ENCODE peak calls at places on chromosome X, in nine cellular contexts. U, S, G, R, Z, I, H, Q and X are unnamed samples.

GRCh38 chrX:150475466-150475865 is 93.0 kb upstream of the MTM1 start:
- DNase-seq in U (no peak), S (no peak), G (peak; percentile 18), R (no peak), Z (no peak), I (no peak), H (no peak), Q (no peak), X (no peak)

GRCh38 chrX:123818243-123818642 is 41.6 kb upstream of the XIAP start:
- DNase-seq in U (no peak), S (no peak), G (peak; percentile 50), R (no peak), Z (peak; percentile 75), I (no peak), H (no peak), Q (no peak), X (peak; percentile 49)

GRCh38 chrX:35289952-35290351 is 347.4 kb downstream of the FAM47B start:
- DNase-seq in U (no peak), S (no peak), G (no peak), R (no peak), Z (no peak), I (no peak), H (no peak), Q (no peak), X (no peak)

GRCh38 chrX:39645059-39645895 is 452.5 kb downstream of the BCOR start:
- DNase-seq in U (no peak), S (no peak), G (peak; percentile 86), R (no peak), Z (peak; percentile 67), I (no peak), H (no peak), Q (no peak), X (peak; percentile 82)

GRCh38 chrX:46992070-46992469 is 79.8 kb downstream of the JADE3 start:
- DNase-seq in U (no peak), S (no peak), G (no peak), R (no peak), Z (no peak), I (no peak), H (no peak), Q (no peak), X (no peak)

GRCh38 chrX:103453655-103454054 is 65.6 kb downstream of the RAB40A start:
- DNase-seq in U (no peak), S (no peak), G (peak; percentile 51), R (no peak), Z (peak; percentile 93), I (no peak), H (no peak), Q (no peak), X (peak; percentile 38)

GRCh38 chrX:9874483-9874882 is 88.3 kb downstream of the SHROOM2 start:
- DNase-seq in U (no peak), S (no peak), G (peak; percentile 17), R (no peak), Z (no peak), I (no peak), H (no peak), Q (no peak), X (no peak)

GRCh38 chrX:47623540-47624027 is 3.9 kb upstream of the SYN1 start:
- DNase-seq in U (no peak), S (peak; percentile 59), G (peak; percentile 84), R (peak; percentile 51), Z (peak; percentile 80), I (peak; percentile 82), H (peak; percentile 61), Q (peak; percentile 86), X (peak; percentile 84)

GRCh38 chrX:139795196-139795595 is 87.2 kb upstream of the MCF2 start:
- DNase-seq in U (no peak), S (no peak), G (no peak), R (no peak), Z (no peak), I (no peak), H (no peak), Q (no peak), X (no peak)

GRCh38 chrX:41802958-41803357 is 79.0 kb downstream of the GPR82 start:
- DNase-seq in U (no peak), S (no peak), G (no peak), R (no peak), Z (no peak), I (no peak), H (no peak), Q (no peak), X (no peak)

GRCh38 chrX:13250831-13251612 is 68.8 kb downstream of the ATXN3L start:
- DNase-seq in U (no peak), S (no peak), G (peak; percentile 72), R (no peak), Z (peak; percentile 96), I (no peak), H (no peak), Q (no peak), X (peak; percentile 71)

GRCh38 chrX:136328933-136329332 is 28.2 kb downstream of the ADGRG4 start:
- DNase-seq in U (no peak), S (no peak), G (no peak), R (no peak), Z (no peak), I (no peak), H (no peak), Q (no peak), X (no peak)

GRCh38 chrX:100376581-100376980 is 33.5 kb downstream of the PCDH19 start:
- DNase-seq in U (no peak), S (no peak), G (no peak), R (no peak), Z (peak; percentile 45), I (no peak), H (no peak), Q (no peak), X (peak; percentile 1)

GRCh38 chrX:10052906-10053625 is 85.9 kb downstream of the CLDN34 start:
- DNase-seq in U (no peak), S (no peak), G (peak; percentile 11), R (no peak), Z (no peak), I (no peak), H (no peak), Q (no peak), X (peak; percentile 37)

GRCh38 chrX:10360121-10360520 is 203.3 kb downstream of the CLCN4 start:
- DNase-seq in U (no peak), S (no peak), G (peak; percentile 34), R (no peak), Z (no peak), I (no peak), H (no peak), Q (peak; percentile 7), X (peak; percentile 10)